ENCODE peak calls at places on chromosomes 11 and 22, in ten cellular contexts. E is tibial nerve, B is glutamatergic neuron, M is fibroblast of mammary gland, D is transverse colon, K is AG04449, T is IMR-90, I is prostate gland, A is stomach, F is HCT116. C is an unnamed sample.

GRCh38 chr11:68999093-68999747 is 13.8 kb downstream of the MRGPRF start:
- DNase-seq in M (no peak), T (no peak), D (peak; percentile 4), I (no peak), E (no peak), B (no peak), K (no peak), A (no peak), F (no peak), C (no peak)

GRCh38 chr11:35785287-35786167 is 123.0 kb downstream of the TRIM44 start:
- DNase-seq in T (no peak), D (no peak), M (no peak), F (no peak), B (no peak), I (no peak), A (no peak), E (no peak), K (no peak), C (no peak)

GRCh38 chr11:65013692-65014145 is 241 bp upstream of the ARL2 start:
- DNase-seq in M (peak; percentile 83), F (peak; percentile 80), K (peak; percentile 23), E (peak; percentile 78), D (peak; percentile 92), I (peak; percentile 88), A (peak; percentile 89), T (peak; percentile 87), B (peak; percentile 96), C (peak; percentile 96)

GRCh38 chr11:67465190-67465522 is 3.9 kb downstream of the TMEM134 start:
- DNase-seq in D (no peak), E (no peak), T (no peak), F (no peak), A (peak; percentile 55), M (no peak), I (no peak), B (no peak), K (no peak), C (no peak)

GRCh38 chr22:50698546-50698945 is 25.9 kb downstream of the SHANK3 start:
- DNase-seq in D (no peak), M (no peak), B (peak; percentile 52), T (no peak), E (no peak), A (no peak), F (no peak), K (no peak), I (no peak), C (no peak)

GRCh38 chr11:66498508-66498907 is 11.9 kb upstream of the BBS1 start:
- DNase-seq in B (no peak), E (no peak), T (no peak), M (no peak), D (no peak), K (no peak), F (no peak), A (no peak), I (no peak), C (no peak)

GRCh38 chr11:69052343-69053168 is 3.8 kb downstream of the TPCN2 start:
- DNase-seq in K (no peak), F (no peak), I (no peak), B (no peak), D (no peak), A (no peak), T (no peak), M (no peak), E (no peak), C (no peak)

GRCh38 chr11:125892071-125892470 is 4.6 kb downstream of the HYLS1 start:
- DNase-seq in T (peak; percentile 75), F (no peak), K (no peak), A (no peak), M (peak; percentile 61), I (no peak), E (no peak), B (no peak), D (no peak), C (no peak)

GRCh38 chr11:123407124-123407995 is 22.7 kb upstream of the GRAMD1B start:
- DNase-seq in F (peak; percentile 74), B (no peak), T (peak; percentile 78), M (peak; percentile 64), A (peak; percentile 73), E (no peak), I (peak; percentile 68), D (peak; percentile 79), K (no peak), C (no peak)

GRCh38 chr11:63274776-63275175 is 31.4 kb upstream of the SLC22A25 start:
- DNase-seq in B (no peak), F (peak; percentile 6), K (no peak), T (no peak), A (no peak), I (no peak), E (no peak), D (no peak), M (no peak), C (no peak)

GRCh38 chr11:95762513-95762912 is 27.1 kb downstream of the FAM76B start:
- DNase-seq in E (no peak), B (no peak), I (no peak), T (peak; percentile 19), F (no peak), A (no peak), K (no peak), M (no peak), D (no peak), C (no peak)

GRCh38 chr11:109123811-109124787 is 297.9 kb upstream of the C11orf87 start:
- DNase-seq in I (no peak), T (peak; percentile 4), E (no peak), B (no peak), A (no peak), F (no peak), D (no peak), K (peak; percentile 16), M (peak; percentile 8), C (no peak)

DNA sequence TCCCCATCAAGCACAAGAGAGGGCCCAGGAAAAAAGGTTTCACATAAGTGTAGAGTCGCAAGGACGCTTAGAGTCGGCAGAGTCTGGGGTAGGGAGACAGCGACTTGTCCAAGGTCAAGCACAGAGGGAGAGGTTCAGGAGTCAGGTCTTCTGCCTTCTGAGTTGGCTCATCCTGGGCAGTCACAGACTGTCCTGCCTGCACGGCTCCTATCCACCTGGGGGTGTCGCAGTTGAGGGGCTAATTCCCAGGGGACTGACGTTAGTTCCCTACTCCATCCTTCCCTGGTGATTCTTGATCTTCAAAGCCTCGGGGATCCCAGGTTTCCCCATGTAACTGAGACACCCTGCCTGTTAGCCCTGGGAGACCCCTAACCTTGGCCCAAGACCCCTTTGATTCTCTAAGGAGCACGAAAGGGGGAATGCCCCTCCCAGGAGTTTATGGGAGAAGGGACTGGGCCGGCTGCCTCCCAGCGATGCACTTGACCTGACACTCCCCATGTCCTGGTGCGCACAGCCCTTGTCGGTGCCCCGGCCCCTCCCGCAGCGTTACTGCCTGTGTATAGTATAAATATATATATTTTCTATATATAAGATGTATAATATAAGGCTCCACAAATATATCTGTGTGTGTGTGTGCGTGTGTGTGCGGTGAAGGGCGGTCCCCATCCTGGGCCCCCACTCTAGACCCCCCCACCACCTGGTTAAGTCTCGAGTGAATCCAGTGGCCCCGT is 14.7 kb upstream of the TAB1 start:
- DNase-seq in A (no peak), T (peak; percentile 28), I (no peak), M (no peak), E (no peak), K (no peak), D (no peak), F (no peak), B (no peak), C (no peak)
- TF ChIP-seq CTCF in A (no peak), T (peak; percentile 50), I (no peak), M (peak; percentile 25), E (no peak), K (peak; percentile 19), D (no peak), F (peak; percentile 27), B (no peak), C (peak; percentile 24)

DNA sequence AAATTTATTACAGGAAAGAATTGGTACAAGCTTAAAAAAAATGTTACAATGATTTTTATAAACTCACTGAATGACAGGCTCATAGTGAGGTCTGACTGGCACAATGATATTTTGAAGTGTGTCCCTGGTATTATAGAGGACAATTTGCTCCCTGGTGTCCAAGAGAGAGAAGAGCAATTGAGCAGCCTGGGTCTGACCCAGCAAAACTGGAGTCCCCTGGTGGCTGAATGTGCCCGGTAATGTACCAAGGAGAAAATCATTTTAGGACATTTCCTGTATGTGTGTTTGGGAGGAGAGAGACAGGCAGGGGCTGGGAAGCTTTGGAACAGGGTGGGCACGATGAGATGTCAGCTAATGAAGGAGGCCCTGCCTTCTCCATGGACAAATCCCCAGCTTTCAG is 125.3 kb downstream of the APOL5 start:
- DNase-seq in D (no peak), F (peak; percentile 62), A (no peak), I (no peak), K (no peak), M (peak; percentile 49), T (peak; percentile 36), E (no peak), B (peak; percentile 48), C (no peak)
- TF ChIP-seq CTCF in D (peak; percentile 61), F (peak; percentile 77), A (peak; percentile 34), I (no peak), K (peak; percentile 52), M (peak; percentile 61), T (peak; percentile 60), E (no peak), B (peak; percentile 37), C (peak; percentile 64)

DNA sequence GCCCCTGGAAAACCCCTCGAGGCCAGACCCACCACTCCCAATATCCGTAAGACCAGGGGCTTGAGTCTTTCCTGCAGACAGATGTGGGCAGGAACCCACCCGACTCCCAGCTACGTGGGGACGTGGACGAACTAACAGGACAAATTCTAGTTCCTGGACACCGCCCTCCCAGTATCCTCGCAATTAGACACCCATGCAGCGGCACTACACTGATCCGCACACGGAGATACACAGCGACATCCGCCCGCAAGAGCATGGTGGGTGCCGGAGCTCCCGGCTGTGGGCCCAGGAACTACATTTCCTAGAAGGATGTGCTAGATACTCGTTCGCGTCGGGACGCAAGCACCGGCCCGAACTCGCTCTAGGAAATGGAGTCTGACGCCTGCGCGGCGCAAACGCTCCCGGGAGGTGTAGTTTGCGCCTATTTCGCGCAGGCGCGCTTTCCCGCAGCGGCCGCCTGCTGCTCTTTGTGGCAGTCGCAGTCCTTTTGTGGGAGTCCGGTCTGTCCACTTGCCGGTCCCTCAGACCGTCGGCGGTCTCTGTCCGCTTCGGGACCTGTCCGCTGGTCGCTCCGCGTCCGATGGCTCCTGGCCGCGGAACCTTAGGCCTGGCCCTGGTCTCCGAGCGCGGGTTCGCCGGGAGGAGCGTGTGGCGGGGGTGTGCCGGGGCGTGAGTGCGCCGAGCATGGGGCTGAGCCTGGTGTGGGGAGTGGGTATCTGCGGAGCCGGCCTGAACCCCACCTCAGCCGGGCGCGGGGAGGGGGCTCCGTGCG is at the start of gene ZNF74:
- DNase-seq in B (peak; percentile 91), K (peak; percentile 50), I (peak; percentile 88), F (peak; percentile 77), T (peak; percentile 88), M (peak; percentile 90), D (peak; percentile 91), A (peak; percentile 90), E (peak; percentile 80), C (peak; percentile 95)
- TF ChIP-seq CTCF in B (no peak), K (no peak), I (no peak), F (no peak), T (no peak), M (no peak), D (no peak), A (no peak), E (no peak), C (no peak)

DNA sequence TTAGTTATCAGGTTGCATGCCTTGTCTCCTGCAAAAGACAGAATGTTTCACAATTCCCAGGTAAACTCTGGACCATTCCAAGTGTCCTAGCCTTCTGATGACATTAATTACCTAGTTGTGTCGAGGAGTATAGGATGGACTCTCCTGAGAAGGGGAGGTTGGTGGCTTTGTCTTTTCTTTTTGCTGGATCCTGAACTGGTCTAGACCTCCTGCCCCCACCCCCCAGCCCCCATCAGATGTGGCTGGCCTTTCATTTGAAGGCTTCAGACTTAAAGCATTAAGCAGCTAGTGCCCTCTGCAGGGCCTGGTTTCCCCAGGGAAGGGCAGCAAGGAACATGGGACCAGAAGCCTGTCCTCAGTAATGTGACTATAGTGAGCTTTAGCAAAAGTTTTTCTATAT is 9.7 kb downstream of the MCAM start:
- DNase-seq in M (no peak), E (no peak), T (no peak), K (no peak), B (no peak), D (no peak), I (no peak), F (no peak), A (no peak), C (no peak)
- TF ChIP-seq CTCF in M (no peak), E (no peak), T (peak; percentile 30), K (peak; percentile 1), B (no peak), D (no peak), I (no peak), F (peak; percentile 27), A (no peak), C (no peak)